ENCODE peak calls at places on chromosomes 6 and 20, in seven cellular contexts. One of them, this sample, is unnamed.

GRCh38 chr6:155155787-155156447 is 107.9 kb upstream of the CLDN20 start:
- DNase-seq in endodermal cell: no peak
- DNase-seq in IMR-90: peak
- DNase-seq in upper lobe of right lung: no peak
- DNase-seq in body of pancreas: no peak
- DNase-seq in stomach: no peak
- DNase-seq in cardiac muscle cell: no peak
- DNase-seq in this sample: no peak

GRCh38 chr6:104449918-104450317 is 409.8 kb downstream of the HACE1 start:
- DNase-seq in endodermal cell: no peak
- DNase-seq in IMR-90: no peak
- DNase-seq in upper lobe of right lung: no peak
- DNase-seq in body of pancreas: no peak
- DNase-seq in stomach: no peak
- DNase-seq in cardiac muscle cell: no peak
- DNase-seq in this sample: no peak

GRCh38 chr20:57808266-57808866 is 98.6 kb upstream of the PMEPA1 start:
- DNase-seq in endodermal cell: no peak
- DNase-seq in IMR-90: no peak
- DNase-seq in upper lobe of right lung: no peak
- DNase-seq in body of pancreas: no peak
- DNase-seq in stomach: no peak
- DNase-seq in cardiac muscle cell: no peak
- DNase-seq in this sample: no peak

GRCh38 chr6:36853325-36853724 is 14.1 kb upstream of the CPNE5 start:
- DNase-seq in endodermal cell: peak
- DNase-seq in IMR-90: peak
- DNase-seq in upper lobe of right lung: no peak
- DNase-seq in body of pancreas: no peak
- DNase-seq in stomach: no peak
- DNase-seq in cardiac muscle cell: peak
- DNase-seq in this sample: no peak

GRCh38 chr6:17865798-17866725 is 121.4 kb downstream of the KIF13A start:
- DNase-seq in endodermal cell: no peak
- DNase-seq in IMR-90: peak
- DNase-seq in upper lobe of right lung: no peak
- DNase-seq in body of pancreas: peak
- DNase-seq in stomach: peak
- DNase-seq in cardiac muscle cell: peak
- DNase-seq in this sample: peak

GRCh38 chr6:5672581-5673011 is 334.1 kb downstream of the NRN1 start:
- DNase-seq in endodermal cell: peak
- DNase-seq in IMR-90: peak
- DNase-seq in upper lobe of right lung: no peak
- DNase-seq in body of pancreas: no peak
- DNase-seq in stomach: no peak
- DNase-seq in cardiac muscle cell: peak
- DNase-seq in this sample: no peak

GRCh38 chr6:147744012-147744411 is 235.5 kb downstream of the SAMD5 start:
- DNase-seq in endodermal cell: no peak
- DNase-seq in IMR-90: no peak
- DNase-seq in upper lobe of right lung: no peak
- DNase-seq in body of pancreas: no peak
- DNase-seq in stomach: no peak
- DNase-seq in cardiac muscle cell: no peak
- DNase-seq in this sample: no peak

GRCh38 chr6:31175961-31176360 is 5.5 kb upstream of the POU5F1 start:
- DNase-seq in endodermal cell: peak
- DNase-seq in IMR-90: peak
- DNase-seq in upper lobe of right lung: no peak
- DNase-seq in body of pancreas: no peak
- DNase-seq in stomach: no peak
- DNase-seq in cardiac muscle cell: peak
- DNase-seq in this sample: no peak

GRCh38 chr6:44177691-44178423 is 19.2 kb downstream of the CAPN11 start:
- DNase-seq in endodermal cell: no peak
- DNase-seq in IMR-90: peak
- DNase-seq in upper lobe of right lung: no peak
- DNase-seq in body of pancreas: no peak
- DNase-seq in stomach: no peak
- DNase-seq in cardiac muscle cell: peak
- DNase-seq in this sample: peak

GRCh38 chr6:56863366-56863765 is 91.5 kb upstream of the BEND6 start:
- DNase-seq in endodermal cell: no peak
- DNase-seq in IMR-90: peak
- DNase-seq in upper lobe of right lung: no peak
- DNase-seq in body of pancreas: no peak
- DNase-seq in stomach: no peak
- DNase-seq in cardiac muscle cell: peak
- DNase-seq in this sample: no peak

GRCh38 chr6:144469144-144469575 is 184.0 kb downstream of the UTRN start:
- DNase-seq in endodermal cell: no peak
- DNase-seq in IMR-90: no peak
- DNase-seq in upper lobe of right lung: no peak
- DNase-seq in body of pancreas: no peak
- DNase-seq in stomach: no peak
- DNase-seq in cardiac muscle cell: no peak
- DNase-seq in this sample: no peak

GRCh38 chr6:35058041-35058675 is 83.0 kb downstream of the TCP11 start:
- DNase-seq in endodermal cell: no peak
- DNase-seq in IMR-90: no peak
- DNase-seq in upper lobe of right lung: no peak
- DNase-seq in body of pancreas: no peak
- DNase-seq in stomach: no peak
- DNase-seq in cardiac muscle cell: no peak
- DNase-seq in this sample: no peak

GRCh38 chr6:10678456-10678855 is 16.0 kb downstream of the C6orf52 start:
- DNase-seq in endodermal cell: no peak
- DNase-seq in IMR-90: no peak
- DNase-seq in upper lobe of right lung: no peak
- DNase-seq in body of pancreas: no peak
- DNase-seq in stomach: no peak
- DNase-seq in cardiac muscle cell: no peak
- DNase-seq in this sample: no peak

GRCh38 chr20:9140172-9140760 is 71.4 kb downstream of the PLCB4 start:
- DNase-seq in endodermal cell: no peak
- DNase-seq in IMR-90: no peak
- DNase-seq in upper lobe of right lung: no peak
- DNase-seq in body of pancreas: no peak
- DNase-seq in stomach: no peak
- DNase-seq in cardiac muscle cell: no peak
- DNase-seq in this sample: no peak

GRCh38 chr6:135128268-135128914 is 52.7 kb upstream of the MYB start:
- DNase-seq in endodermal cell: no peak
- DNase-seq in IMR-90: no peak
- DNase-seq in upper lobe of right lung: no peak
- DNase-seq in body of pancreas: no peak
- DNase-seq in stomach: no peak
- DNase-seq in cardiac muscle cell: no peak
- DNase-seq in this sample: no peak

GRCh38 chr6:9620687-9621086 is 794.2 kb downstream of the TFAP2A start:
- DNase-seq in endodermal cell: no peak
- DNase-seq in IMR-90: no peak
- DNase-seq in upper lobe of right lung: no peak
- DNase-seq in body of pancreas: no peak
- DNase-seq in stomach: no peak
- DNase-seq in cardiac muscle cell: no peak
- DNase-seq in this sample: no peak

GRCh38 chr20:50848846-50849673 is 54.2 kb downstream of the BCAS4 start:
- DNase-seq in endodermal cell: peak
- DNase-seq in IMR-90: no peak
- DNase-seq in upper lobe of right lung: no peak
- DNase-seq in body of pancreas: peak
- DNase-seq in stomach: peak
- DNase-seq in cardiac muscle cell: no peak
- DNase-seq in this sample: no peak

GRCh38 chr6:4371207-4371921 is 236.0 kb upstream of the ECI2 start:
- DNase-seq in endodermal cell: peak
- DNase-seq in IMR-90: peak
- DNase-seq in upper lobe of right lung: no peak
- DNase-seq in body of pancreas: no peak
- DNase-seq in stomach: peak
- DNase-seq in cardiac muscle cell: peak
- DNase-seq in this sample: no peak

GRCh38 chr6:75149253-75149652 is 56.6 kb downstream of the COL12A1 start:
- DNase-seq in endodermal cell: no peak
- DNase-seq in IMR-90: peak
- DNase-seq in upper lobe of right lung: no peak
- DNase-seq in body of pancreas: no peak
- DNase-seq in stomach: no peak
- DNase-seq in cardiac muscle cell: peak
- DNase-seq in this sample: no peak

GRCh38 chr6:50143011-50143719 is 93.4 kb upstream of the DEFB112 start:
- DNase-seq in endodermal cell: no peak
- DNase-seq in IMR-90: peak
- DNase-seq in upper lobe of right lung: no peak
- DNase-seq in body of pancreas: no peak
- DNase-seq in stomach: no peak
- DNase-seq in cardiac muscle cell: no peak
- DNase-seq in this sample: no peak

GRCh38 chr6:7765575-7766325 is 39.9 kb downstream of the BMP6 start:
- DNase-seq in endodermal cell: no peak
- DNase-seq in IMR-90: peak
- DNase-seq in upper lobe of right lung: no peak
- DNase-seq in body of pancreas: no peak
- DNase-seq in stomach: no peak
- DNase-seq in cardiac muscle cell: no peak
- DNase-seq in this sample: no peak

DNA sequence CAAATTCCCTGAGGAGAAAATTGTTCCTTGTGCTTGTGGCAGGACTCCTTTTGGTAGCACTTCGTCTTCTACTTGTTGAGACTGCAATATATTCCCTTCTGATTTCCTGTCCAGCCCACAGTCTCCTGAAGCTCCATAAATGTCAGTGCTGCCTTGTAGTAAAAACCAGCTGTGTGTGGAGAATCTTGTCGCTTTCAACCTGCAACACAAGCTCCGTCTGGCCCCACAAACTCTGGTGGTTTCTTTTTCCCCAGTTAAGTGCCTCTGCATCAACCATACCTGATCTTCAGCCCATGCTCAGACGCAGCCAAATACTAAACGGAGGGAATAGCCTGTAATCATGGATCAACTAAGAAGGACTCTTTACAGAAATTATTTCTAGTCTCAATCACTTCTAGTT is 1133.3 kb upstream of the ADGRB3 start:
- DNase-seq in endodermal cell: no peak
- DNase-seq in IMR-90: no peak
- DNase-seq in upper lobe of right lung: no peak
- DNase-seq in body of pancreas: no peak
- DNase-seq in stomach: no peak
- DNase-seq in cardiac muscle cell: peak
- DNase-seq in this sample: no peak
- H3K4me3 ChIP-seq in endodermal cell: no peak
- H3K4me3 ChIP-seq in IMR-90: no peak
- H3K4me3 ChIP-seq in upper lobe of right lung: no peak
- H3K4me3 ChIP-seq in body of pancreas: no peak
- H3K4me3 ChIP-seq in stomach: no peak
- H3K4me3 ChIP-seq in cardiac muscle cell: no peak
- H3K4me3 ChIP-seq in this sample: no peak

GRCh38 chr20:21523398-21523868 is 9.6 kb upstream of the NKX2-2 start:
- DNase-seq in endodermal cell: no peak
- DNase-seq in IMR-90: no peak
- DNase-seq in upper lobe of right lung: no peak
- DNase-seq in body of pancreas: no peak
- DNase-seq in stomach: no peak
- DNase-seq in cardiac muscle cell: no peak
- DNase-seq in this sample: peak
- H3K27ac ChIP-seq in endodermal cell: no peak
- H3K27ac ChIP-seq in IMR-90: no peak
- H3K27ac ChIP-seq in upper lobe of right lung: no peak
- H3K27ac ChIP-seq in body of pancreas: no peak
- H3K27ac ChIP-seq in stomach: no peak
- H3K27ac ChIP-seq in cardiac muscle cell: no peak
- H3K27ac ChIP-seq in this sample: no peak

DNA sequence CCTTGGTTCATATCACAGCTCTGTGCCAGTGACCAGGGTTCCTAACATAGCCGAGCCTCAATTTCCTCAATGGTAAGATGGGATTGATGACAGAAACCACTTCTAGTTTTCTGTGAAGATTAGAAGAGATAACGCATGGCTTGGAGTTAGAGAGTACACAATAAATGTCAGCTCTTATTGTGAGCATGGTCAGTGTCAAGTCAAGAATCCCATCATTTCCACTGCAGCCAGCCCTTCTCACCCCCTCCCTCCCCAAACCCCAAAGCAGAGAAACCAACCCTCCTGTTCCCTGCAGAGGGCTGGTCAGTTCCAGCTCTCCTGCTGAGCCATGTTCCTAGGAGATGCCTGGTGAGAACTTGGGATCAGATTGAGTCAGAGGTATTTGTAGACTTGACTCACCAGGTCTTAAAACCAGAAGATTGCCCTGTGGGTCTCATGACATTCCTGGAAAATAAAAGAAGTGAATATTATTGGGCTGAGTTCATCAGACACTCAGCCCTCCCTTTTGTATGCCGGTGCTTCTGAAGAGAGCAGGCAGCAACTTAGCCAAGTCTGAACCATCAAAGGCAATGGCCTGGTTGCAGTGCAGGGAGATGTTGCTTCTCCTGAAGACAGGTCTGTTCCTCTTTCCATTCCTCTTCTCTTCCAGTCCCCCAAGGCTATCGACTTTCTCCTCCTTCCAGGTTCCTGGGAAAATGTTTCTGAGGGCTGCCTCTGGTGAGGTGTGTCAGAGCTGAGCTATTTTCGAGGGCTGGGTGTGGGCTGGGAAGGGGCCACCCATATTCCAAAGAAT is 278.1 kb upstream of the SUPT3H start:
- DNase-seq in endodermal cell: no peak
- DNase-seq in IMR-90: peak
- DNase-seq in upper lobe of right lung: no peak
- DNase-seq in body of pancreas: no peak
- DNase-seq in stomach: no peak
- DNase-seq in cardiac muscle cell: peak
- DNase-seq in this sample: no peak
- TF ChIP-seq CTCF in endodermal cell: no peak
- TF ChIP-seq CTCF in IMR-90: no peak
- TF ChIP-seq CTCF in upper lobe of right lung: no peak
- TF ChIP-seq CTCF in body of pancreas: no peak
- TF ChIP-seq CTCF in stomach: no peak
- TF ChIP-seq CTCF in cardiac muscle cell: no peak
- TF ChIP-seq CTCF in this sample: no peak

GRCh38 chr6:98847392-98847766 is 13.0 kb downstream of the POU3F2 start:
- DNase-seq in endodermal cell: peak
- DNase-seq in IMR-90: no peak
- DNase-seq in upper lobe of right lung: no peak
- DNase-seq in body of pancreas: no peak
- DNase-seq in stomach: no peak
- DNase-seq in cardiac muscle cell: no peak
- DNase-seq in this sample: no peak

GRCh38 chr6:98846021-98846380 is 11.6 kb downstream of the POU3F2 start:
- DNase-seq in endodermal cell: no peak
- DNase-seq in IMR-90: no peak
- DNase-seq in upper lobe of right lung: no peak
- DNase-seq in body of pancreas: no peak
- DNase-seq in stomach: no peak
- DNase-seq in cardiac muscle cell: no peak
- DNase-seq in this sample: no peak

GRCh38 chr6:98845201-98846020 is 11.0 kb downstream of the POU3F2 start:
- DNase-seq in endodermal cell: peak
- DNase-seq in IMR-90: peak
- DNase-seq in upper lobe of right lung: peak
- DNase-seq in body of pancreas: peak
- DNase-seq in stomach: peak
- DNase-seq in cardiac muscle cell: peak
- DNase-seq in this sample: no peak

GRCh38 chr6:98848539-98849210 is 14.3 kb downstream of the POU3F2 start:
- DNase-seq in endodermal cell: no peak
- DNase-seq in IMR-90: no peak
- DNase-seq in upper lobe of right lung: no peak
- DNase-seq in body of pancreas: no peak
- DNase-seq in stomach: no peak
- DNase-seq in cardiac muscle cell: no peak
- DNase-seq in this sample: no peak

GRCh38 chr6:98847767-98848538 is 13.6 kb downstream of the POU3F2 start:
- DNase-seq in endodermal cell: peak
- DNase-seq in IMR-90: no peak
- DNase-seq in upper lobe of right lung: peak
- DNase-seq in body of pancreas: peak
- DNase-seq in stomach: no peak
- DNase-seq in cardiac muscle cell: peak
- DNase-seq in this sample: no peak
- H3K4me3 ChIP-seq in endodermal cell: peak
- H3K4me3 ChIP-seq in IMR-90: no peak
- H3K4me3 ChIP-seq in upper lobe of right lung: peak
- H3K4me3 ChIP-seq in body of pancreas: no peak
- H3K4me3 ChIP-seq in stomach: peak
- H3K4me3 ChIP-seq in cardiac muscle cell: no peak
- H3K4me3 ChIP-seq in this sample: peak

This sample was measured in coronary artery.